ENCODE peak calls at places on chromosomes 12 and 14, in six cellular contexts. One of them, this sample, is unnamed. For H4K20me1, H3K9me3 and H3K4me1, the result is how much of the 10 kb centered on the place peaks cover.

GRCh38 chr14:77052281-77053044 is 24.0 kb upstream of the IRF2BPL start:
- DNase-seq in neural progenitor cell: no peak
- DNase-seq in endothelial cell of umbilical vein: no peak
- DNase-seq in PC-3: peak
- DNase-seq in SK-N-SH: no peak
- DNase-seq in MM.1S: no peak
- DNase-seq in this sample: no peak

GRCh38 chr12:29611906-29612305 is 114.4 kb upstream of the OVCH1 start:
- DNase-seq in neural progenitor cell: no peak
- DNase-seq in endothelial cell of umbilical vein: no peak
- DNase-seq in PC-3: no peak
- DNase-seq in SK-N-SH: no peak
- DNase-seq in MM.1S: no peak
- DNase-seq in this sample: no peak

GRCh38 chr14:29216316-29216715 is 449.7 kb downstream of the FOXG1 start:
- DNase-seq in neural progenitor cell: no peak
- DNase-seq in endothelial cell of umbilical vein: no peak
- DNase-seq in PC-3: no peak
- DNase-seq in SK-N-SH: no peak
- DNase-seq in MM.1S: no peak
- DNase-seq in this sample: no peak

GRCh38 chr12:54045868-54046529 is 7.6 kb upstream of the HOXC4 start:
- DNase-seq in neural progenitor cell: no peak
- DNase-seq in endothelial cell of umbilical vein: no peak
- DNase-seq in PC-3: no peak
- DNase-seq in SK-N-SH: no peak
- DNase-seq in MM.1S: no peak
- DNase-seq in this sample: no peak

GRCh38 chr12:132501189-132501940 is 11.4 kb downstream of the FBRSL1 start:
- DNase-seq in neural progenitor cell: peak
- DNase-seq in endothelial cell of umbilical vein: no peak
- DNase-seq in PC-3: no peak
- DNase-seq in SK-N-SH: no peak
- DNase-seq in MM.1S: no peak
- DNase-seq in this sample: no peak

GRCh38 chr12:76024942-76025600 is 6.5 kb downstream of the PHLDA1 start:
- DNase-seq in neural progenitor cell: no peak
- DNase-seq in endothelial cell of umbilical vein: peak
- DNase-seq in PC-3: peak
- DNase-seq in SK-N-SH: no peak
- DNase-seq in MM.1S: no peak
- DNase-seq in this sample: no peak

GRCh38 chr14:36588788-36589187 is 6.4 kb upstream of the NKX2-8 start:
- DNase-seq in neural progenitor cell: no peak
- DNase-seq in endothelial cell of umbilical vein: no peak
- DNase-seq in PC-3: no peak
- DNase-seq in SK-N-SH: no peak
- DNase-seq in MM.1S: no peak
- DNase-seq in this sample: no peak

GRCh38 chr12:54421175-54421872 is 2.3 kb upstream of the ITGA5 start:
- DNase-seq in neural progenitor cell: no peak
- DNase-seq in endothelial cell of umbilical vein: peak
- DNase-seq in PC-3: no peak
- DNase-seq in SK-N-SH: no peak
- DNase-seq in MM.1S: no peak
- DNase-seq in this sample: no peak

GRCh38 chr14:38137005-38137404 is 70.7 kb upstream of the SSTR1 start:
- DNase-seq in neural progenitor cell: no peak
- DNase-seq in endothelial cell of umbilical vein: no peak
- DNase-seq in PC-3: no peak
- DNase-seq in SK-N-SH: no peak
- DNase-seq in MM.1S: no peak
- DNase-seq in this sample: no peak

GRCh38 chr12:10855807-10856206 is 6.5 kb upstream of the PRR4 start:
- DNase-seq in neural progenitor cell: no peak
- DNase-seq in endothelial cell of umbilical vein: no peak
- DNase-seq in PC-3: no peak
- DNase-seq in SK-N-SH: no peak
- DNase-seq in MM.1S: no peak
- DNase-seq in this sample: no peak

GRCh38 chr14:76779221-76780057 is 18.2 kb downstream of the VASH1 start:
- DNase-seq in neural progenitor cell: no peak
- DNase-seq in endothelial cell of umbilical vein: no peak
- DNase-seq in PC-3: no peak
- DNase-seq in SK-N-SH: no peak
- DNase-seq in MM.1S: no peak
- DNase-seq in this sample: no peak

GRCh38 chr14:104780513-104781030 is 15.0 kb downstream of the AKT1 start:
- DNase-seq in neural progenitor cell: no peak
- DNase-seq in endothelial cell of umbilical vein: no peak
- DNase-seq in PC-3: no peak
- DNase-seq in SK-N-SH: no peak
- DNase-seq in MM.1S: no peak
- DNase-seq in this sample: no peak

GRCh38 chr14:104782823-104783170 is 12.8 kb downstream of the AKT1 start:
- DNase-seq in neural progenitor cell: no peak
- DNase-seq in endothelial cell of umbilical vein: no peak
- DNase-seq in PC-3: no peak
- DNase-seq in SK-N-SH: no peak
- DNase-seq in MM.1S: no peak
- DNase-seq in this sample: no peak

GRCh38 chr14:104779776-104780512 is 15.6 kb downstream of the AKT1 start:
- DNase-seq in neural progenitor cell: no peak
- DNase-seq in endothelial cell of umbilical vein: no peak
- DNase-seq in PC-3: no peak
- DNase-seq in SK-N-SH: no peak
- DNase-seq in MM.1S: no peak
- DNase-seq in this sample: no peak

GRCh38 chr14:104782086-104782822 is 13.3 kb downstream of the AKT1 start:
- DNase-seq in neural progenitor cell: no peak
- DNase-seq in endothelial cell of umbilical vein: no peak
- DNase-seq in PC-3: no peak
- DNase-seq in SK-N-SH: no peak
- DNase-seq in MM.1S: no peak
- DNase-seq in this sample: no peak

DNA sequence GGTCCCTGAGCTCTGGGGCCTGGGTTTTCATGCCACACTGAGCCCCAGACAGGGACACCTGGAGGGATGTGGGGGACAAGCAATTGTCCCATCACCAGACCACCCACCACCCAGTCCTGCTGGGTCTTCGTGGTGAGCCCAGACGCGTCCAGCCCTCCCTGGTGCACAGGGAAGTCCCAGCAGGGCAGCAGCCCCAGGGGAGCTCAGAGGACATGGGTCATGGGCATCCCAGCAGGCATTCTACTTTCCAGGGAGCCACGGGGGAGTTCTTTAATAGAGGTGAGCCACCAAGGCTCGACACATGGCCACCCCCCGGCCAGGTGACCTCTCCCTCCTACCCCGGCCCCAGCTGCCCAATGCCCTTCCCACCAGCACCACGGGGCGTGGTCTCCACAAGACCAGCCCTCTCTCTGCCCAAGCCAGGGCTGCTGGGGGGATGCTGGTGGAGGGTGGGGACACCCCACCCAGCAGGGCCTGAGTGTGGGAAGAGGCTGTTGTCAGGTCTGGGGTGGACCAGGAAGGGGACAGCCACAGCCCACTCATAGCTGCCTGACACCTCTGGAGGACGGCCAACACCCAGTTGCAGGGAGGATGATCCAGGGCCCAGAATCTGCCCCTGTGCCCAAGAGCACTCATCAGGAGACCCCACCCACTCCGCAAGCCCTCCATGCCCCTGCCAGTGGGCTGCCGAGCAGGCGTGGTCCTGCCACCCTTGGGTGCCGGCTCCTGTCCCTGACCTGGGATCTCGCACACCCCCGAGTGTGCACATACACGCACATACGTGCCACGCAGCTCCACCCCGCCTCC is 14.1 kb downstream of the AKT1 start:
- DNase-seq in neural progenitor cell: no peak
- DNase-seq in endothelial cell of umbilical vein: no peak
- DNase-seq in PC-3: no peak
- DNase-seq in SK-N-SH: no peak
- DNase-seq in MM.1S: no peak
- DNase-seq in this sample: no peak
- H4K20me1 ChIP-seq in neural progenitor cell: under half
- H4K20me1 ChIP-seq in endothelial cell of umbilical vein: under half
- H4K20me1 ChIP-seq in PC-3: under half
- H4K20me1 ChIP-seq in SK-N-SH: half or more
- H4K20me1 ChIP-seq in MM.1S: under half
- H4K20me1 ChIP-seq in this sample: under half

GRCh38 chr14:61308198-61308597 is 13.2 kb upstream of the PRKCH start:
- DNase-seq in neural progenitor cell: no peak
- DNase-seq in endothelial cell of umbilical vein: peak
- DNase-seq in PC-3: no peak
- DNase-seq in SK-N-SH: no peak
- DNase-seq in MM.1S: no peak
- DNase-seq in this sample: no peak
- H3K9me3 ChIP-seq in neural progenitor cell: under half
- H3K9me3 ChIP-seq in endothelial cell of umbilical vein: under half
- H3K9me3 ChIP-seq in PC-3: under half
- H3K9me3 ChIP-seq in SK-N-SH: under half
- H3K9me3 ChIP-seq in MM.1S: under half
- H3K9me3 ChIP-seq in this sample: under half

DNA sequence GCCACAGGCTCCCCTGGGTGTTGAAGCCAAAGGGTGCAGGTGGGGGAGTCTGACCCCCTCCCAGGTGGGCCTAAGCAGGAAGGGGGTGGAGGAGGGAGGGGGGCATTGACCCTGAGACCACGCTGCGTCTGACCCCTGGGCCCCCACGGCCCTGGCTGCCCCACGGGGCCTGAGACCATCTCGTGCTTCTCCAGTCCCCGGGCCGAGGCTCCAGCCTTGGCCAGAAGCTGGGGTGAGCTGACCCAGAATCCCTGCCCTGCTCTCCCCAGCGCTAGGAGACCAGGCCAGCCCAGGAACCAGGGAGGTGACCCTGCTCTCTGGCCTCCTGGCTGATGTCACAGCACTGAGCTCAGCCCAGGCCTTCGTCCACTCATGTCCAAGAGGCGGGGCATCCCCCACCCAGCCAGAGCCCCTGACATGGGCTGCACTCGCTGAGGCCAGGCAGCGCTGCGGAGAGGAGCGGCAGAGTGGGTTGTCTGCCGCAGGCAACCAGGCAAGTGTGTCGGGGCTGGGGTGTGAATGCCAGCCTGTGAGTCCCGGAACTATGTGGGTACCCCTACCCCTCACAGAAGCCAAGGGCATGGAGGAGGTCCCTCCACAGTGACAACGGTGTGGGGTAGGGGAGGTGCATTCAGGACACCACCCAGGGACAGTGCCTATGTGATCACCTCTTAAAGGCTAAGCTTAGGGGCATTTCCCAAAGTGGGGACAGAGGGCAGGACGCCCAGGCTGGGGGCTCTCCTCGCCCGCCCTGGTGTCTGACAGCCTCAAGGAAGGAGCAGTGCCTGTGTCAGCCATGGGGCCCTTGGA is 6.3 kb downstream of the TRMT61A start:
- DNase-seq in neural progenitor cell: no peak
- DNase-seq in endothelial cell of umbilical vein: no peak
- DNase-seq in PC-3: no peak
- DNase-seq in SK-N-SH: no peak
- DNase-seq in MM.1S: no peak
- DNase-seq in this sample: no peak
- H3K4me1 ChIP-seq in neural progenitor cell: under half
- H3K4me1 ChIP-seq in endothelial cell of umbilical vein: under half
- H3K4me1 ChIP-seq in PC-3: under half
- H3K4me1 ChIP-seq in SK-N-SH: under half
- H3K4me1 ChIP-seq in MM.1S: under half
- H3K4me1 ChIP-seq in this sample: under half

GRCh38 chr14:102215071-102215470 is 75.4 kb downstream of the WDR20 start:
- DNase-seq in neural progenitor cell: no peak
- DNase-seq in endothelial cell of umbilical vein: no peak
- DNase-seq in PC-3: peak
- DNase-seq in SK-N-SH: no peak
- DNase-seq in MM.1S: no peak
- DNase-seq in this sample: no peak
- H4K20me1 ChIP-seq in neural progenitor cell: under half
- H4K20me1 ChIP-seq in endothelial cell of umbilical vein: under half
- H4K20me1 ChIP-seq in PC-3: under half
- H4K20me1 ChIP-seq in SK-N-SH: under half
- H4K20me1 ChIP-seq in MM.1S: under half
- H4K20me1 ChIP-seq in this sample: under half

GRCh38 chr14:50471838-50472465 is 60.4 kb downstream of the MAP4K5 start:
- DNase-seq in neural progenitor cell: no peak
- DNase-seq in endothelial cell of umbilical vein: no peak
- DNase-seq in PC-3: no peak
- DNase-seq in SK-N-SH: no peak
- DNase-seq in MM.1S: no peak
- DNase-seq in this sample: no peak
- H3K9me3 ChIP-seq in neural progenitor cell: under half
- H3K9me3 ChIP-seq in endothelial cell of umbilical vein: under half
- H3K9me3 ChIP-seq in PC-3: under half
- H3K9me3 ChIP-seq in SK-N-SH: under half
- H3K9me3 ChIP-seq in MM.1S: under half
- H3K9me3 ChIP-seq in this sample: under half

GRCh38 chr14:93951798-93952540 is 24.4 kb downstream of the ASB2 start:
- DNase-seq in neural progenitor cell: no peak
- DNase-seq in endothelial cell of umbilical vein: no peak
- DNase-seq in PC-3: no peak
- DNase-seq in SK-N-SH: no peak
- DNase-seq in MM.1S: no peak
- DNase-seq in this sample: no peak
- H3K4me1 ChIP-seq in neural progenitor cell: under half
- H3K4me1 ChIP-seq in endothelial cell of umbilical vein: under half
- H3K4me1 ChIP-seq in PC-3: under half
- H3K4me1 ChIP-seq in SK-N-SH: under half
- H3K4me1 ChIP-seq in MM.1S: under half
- H3K4me1 ChIP-seq in this sample: under half

GRCh38 chr12:89706551-89707348 is 1.9 kb downstream of the ATP2B1 start:
- DNase-seq in neural progenitor cell: peak
- DNase-seq in endothelial cell of umbilical vein: peak
- DNase-seq in PC-3: peak
- DNase-seq in SK-N-SH: peak
- DNase-seq in MM.1S: no peak
- DNase-seq in this sample: peak
- H4K20me1 ChIP-seq in neural progenitor cell: half or more
- H4K20me1 ChIP-seq in endothelial cell of umbilical vein: under half
- H4K20me1 ChIP-seq in PC-3: half or more
- H4K20me1 ChIP-seq in SK-N-SH: under half
- H4K20me1 ChIP-seq in MM.1S: under half
- H4K20me1 ChIP-seq in this sample: under half

DNA sequence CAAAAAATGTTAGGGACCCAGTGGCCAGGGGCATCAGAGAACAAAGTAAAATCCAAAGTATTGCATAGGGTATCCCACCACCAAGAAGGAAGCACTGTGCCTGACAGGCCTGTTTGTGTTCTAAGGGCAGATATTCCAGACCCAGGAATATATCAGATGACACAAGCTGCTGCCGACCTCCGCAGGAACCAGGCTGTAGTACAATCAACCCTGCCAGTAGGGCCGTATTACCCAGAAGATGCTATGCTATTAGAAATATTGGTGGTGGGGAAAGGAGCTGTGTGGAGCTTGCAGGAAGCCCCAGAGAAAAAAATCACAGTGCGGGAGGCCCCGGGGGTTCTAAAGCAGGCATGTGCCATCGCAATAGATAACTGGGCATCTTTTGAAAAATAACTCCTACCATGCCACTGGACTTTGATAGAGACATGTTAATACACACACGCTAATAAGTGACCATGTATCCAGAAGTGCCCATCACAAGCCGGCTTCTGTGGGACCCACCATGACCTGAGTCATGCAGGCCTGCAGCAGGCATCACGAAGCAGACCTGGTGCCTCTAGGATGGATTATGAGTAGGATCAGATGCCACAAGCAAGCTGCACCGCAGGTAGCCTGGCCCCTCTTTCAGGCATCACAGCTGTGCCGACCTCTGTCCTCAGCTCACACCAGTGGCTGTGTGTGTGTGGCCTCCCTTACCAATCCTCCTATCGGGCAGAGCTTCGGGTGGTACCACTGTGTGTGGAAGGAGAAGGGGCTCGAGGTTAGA is 242.7 kb downstream of the BCL11B start:
- DNase-seq in neural progenitor cell: peak
- DNase-seq in endothelial cell of umbilical vein: no peak
- DNase-seq in PC-3: no peak
- DNase-seq in SK-N-SH: no peak
- DNase-seq in MM.1S: no peak
- DNase-seq in this sample: no peak
- H3K9me3 ChIP-seq in neural progenitor cell: under half
- H3K9me3 ChIP-seq in endothelial cell of umbilical vein: under half
- H3K9me3 ChIP-seq in PC-3: under half
- H3K9me3 ChIP-seq in SK-N-SH: under half
- H3K9me3 ChIP-seq in MM.1S: under half
- H3K9me3 ChIP-seq in this sample: under half